ENCODE peak calls at places on chromosomes 11 and 22, in five cellular contexts. F is AG04449, W is cardiac muscle cell, Q is MM.1S, H is pancreas. M is an unnamed sample.

GRCh38 chr22:37187552-37187890 is 526 bp downstream of the C1QTNF6 start:
- DNase-seq in Q (no peak), W (peak; percentile 23), F (no peak), H (no peak), M (no peak)

GRCh38 chr11:65395961-65396530 is 9.6 kb downstream of the FRMD8 start:
- DNase-seq in Q (no peak), W (no peak), F (no peak), H (peak; percentile 58), M (no peak)

GRCh38 chr11:69889400-69890372 is 70.5 kb upstream of the FGF3 start:
- DNase-seq in F (no peak), Q (no peak), H (peak; percentile 16), W (no peak), M (no peak)

GRCh38 chr11:22674470-22675426 is 8.3 kb downstream of the GAS2 start:
- DNase-seq in H (peak; percentile 29), W (no peak), F (no peak), Q (peak; percentile 88), M (no peak)

GRCh38 chr11:123475478-123475877 is 45.4 kb downstream of the GRAMD1B start:
- DNase-seq in Q (no peak), F (no peak), W (peak; percentile 76), H (no peak), M (no peak)

GRCh38 chr22:46171940-46172339 is 21.6 kb downstream of the PPARA start:
- DNase-seq in H (no peak), F (peak; percentile 24), Q (no peak), W (no peak), M (no peak)

GRCh38 chr11:12433571-12434061 is 56.2 kb downstream of the PARVA start:
- DNase-seq in F (peak; percentile 90), Q (no peak), H (no peak), W (no peak), M (no peak)

GRCh38 chr11:1875093-1875785 is 16.5 kb downstream of the PRR33 start:
- DNase-seq in W (no peak), H (peak; percentile 68), Q (no peak), F (no peak), M (no peak)

GRCh38 chr11:128420943-128421342 is 166.4 kb downstream of the ETS1 start:
- DNase-seq in Q (no peak), H (no peak), F (peak; percentile 92), W (no peak), M (no peak)

GRCh38 chr11:3108183-3108721 is 51.0 kb upstream of the CARS1 start:
- DNase-seq in H (peak; percentile 55), Q (no peak), F (no peak), W (no peak), M (no peak)

GRCh38 chr11:31799036-31799793 is 11.9 kb downstream of the PAX6 start:
- DNase-seq in F (no peak), W (no peak), H (no peak), Q (peak; percentile 3), M (no peak)

GRCh38 chr11:85918910-85919794 is 64.0 kb downstream of the CCDC83 start:
- DNase-seq in F (no peak), Q (no peak), W (no peak), H (no peak), M (no peak)

GRCh38 chr11:763073-763463 is 14.2 kb downstream of the GATD1 start:
- DNase-seq in W (no peak), H (peak; percentile 87), F (no peak), Q (peak; percentile 1), M (no peak)

GRCh38 chr11:16191852-16192240 is 164.5 kb downstream of the SOX6 start:
- DNase-seq in Q (no peak), H (no peak), F (no peak), W (no peak), M (no peak)

GRCh38 chr11:34124885-34125668 is 19.6 kb downstream of the NAT10 start:
- DNase-seq in H (no peak), Q (no peak), W (no peak), F (no peak), M (no peak)

GRCh38 chr11:59616396-59616982 is 915 bp upstream of the OSBP start:
- DNase-seq in F (no peak), W (no peak), H (peak; percentile 96), Q (no peak), M (no peak)

GRCh38 chr11:63858628-63859550 is 20.0 kb downstream of the MARK2 start:
- DNase-seq in W (no peak), F (no peak), H (no peak), Q (no peak), M (no peak)

GRCh38 chr22:20205964-20206708 is 55.3 kb upstream of the CCDC188 start:
- DNase-seq in W (peak; percentile 49), F (no peak), H (no peak), Q (peak; percentile 53), M (peak; percentile 61)

GRCh38 chr11:44505591-44506054 is 59.8 kb upstream of the CD82 start:
- DNase-seq in W (no peak), H (no peak), Q (no peak), F (no peak), M (no peak)

GRCh38 chr11:14193644-14194043 is 165.3 kb downstream of the RRAS2 start:
- DNase-seq in Q (no peak), F (no peak), W (no peak), H (no peak), M (no peak)

GRCh38 chr11:7020183-7020917 is at the start of the genes NLRP14 and ZNF214:
- DNase-seq in W (peak; percentile 97), H (peak; percentile 97), F (peak; percentile 46), Q (peak; percentile 26), M (peak; percentile 7)
- H3K4me3 ChIP-seq in W (peak within 1 kb of the TSS; percentile 68), H (peak within 1 kb of the TSS; percentile 67), F (peak within 1 kb of the TSS; percentile 84), Q (peak within 1 kb of the TSS; percentile 63), M (peak within 1 kb of the TSS; percentile 46)

GRCh38 chr22:22449819-22450218 is 58.7 kb downstream of the ZNF280B start:
- DNase-seq in F (no peak), H (no peak), Q (peak; percentile 39), W (no peak), M (peak; percentile 19)

GRCh38 chr22:22454997-22455396 is 53.5 kb downstream of the ZNF280B start:
- DNase-seq in F (no peak), W (no peak), Q (no peak), H (no peak), M (no peak)

GRCh38 chr22:22452996-22453686 is 55.4 kb downstream of the ZNF280B start:
- DNase-seq in F (no peak), W (no peak), H (no peak), Q (peak; percentile 16), M (no peak)

GRCh38 chr22:22450343-22450839 is 58.2 kb downstream of the ZNF280B start:
- DNase-seq in Q (peak; percentile 61), F (no peak), W (no peak), H (no peak), M (peak; percentile 69)

GRCh38 chr22:22452211-22452610 is 56.3 kb downstream of the ZNF280B start:
- DNase-seq in Q (no peak), H (no peak), W (no peak), F (no peak), M (no peak)
- TF ChIP-seq CTCF in Q (no peak), H (no peak), W (no peak), F (no peak), M (no peak)

GRCh38 chr11:115803341-115803740 is 299.1 kb upstream of the CADM1 start:
- DNase-seq in H (no peak), Q (no peak), W (no peak), F (no peak), M (no peak)

GRCh38 chr11:115802641-115803040 is 298.4 kb upstream of the CADM1 start:
- DNase-seq in Q (no peak), H (no peak), F (no peak), W (no peak), M (no peak)

GRCh38 chr11:115806056-115806455 is 301.8 kb upstream of the CADM1 start:
- DNase-seq in F (no peak), W (no peak), H (no peak), Q (no peak), M (no peak)

DNA sequence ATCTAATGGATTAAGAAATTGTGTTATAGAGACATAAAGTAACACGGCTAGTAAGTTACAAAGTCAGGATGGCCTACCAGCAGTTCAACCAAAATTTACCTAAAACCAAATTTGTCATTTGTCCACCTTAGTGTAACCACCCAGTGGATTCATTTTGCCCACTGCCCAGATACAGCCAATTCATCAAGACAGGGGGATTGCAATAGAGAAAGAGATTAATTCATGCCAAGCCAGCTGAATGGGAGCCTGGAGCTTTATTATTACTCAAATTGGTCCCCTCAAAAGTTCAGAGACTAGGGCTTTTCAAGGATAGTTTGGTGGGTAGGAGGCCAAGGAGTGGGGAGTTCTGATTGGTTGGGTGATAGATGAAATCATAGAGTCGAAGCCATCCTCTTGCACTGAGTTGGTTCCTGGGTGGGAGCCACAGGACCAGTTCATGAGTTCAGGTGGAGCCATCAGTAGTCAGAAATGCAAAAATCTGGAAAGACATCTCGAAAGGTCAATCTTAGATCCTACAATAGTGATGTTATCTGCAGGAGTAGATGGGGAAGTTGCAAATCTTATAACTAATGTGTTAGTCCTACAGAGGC is 304.2 kb upstream of the CADM1 start:
- DNase-seq in W (no peak), H (no peak), Q (no peak), F (no peak), M (no peak)
- H3K4me3 ChIP-seq in W (no peak overlapping the region), H (no peak overlapping the region), Q (no peak overlapping the region), F (no peak overlapping the region), M (no peak overlapping the region)

GRCh38 chr11:113431746-113432145 is 43.5 kb downstream of the DRD2 start:
- DNase-seq in F (no peak), W (no peak), H (no peak), Q (no peak), M (no peak)

GRCh38 chr11:113440816-113441215 is 34.4 kb downstream of the DRD2 start:
- DNase-seq in H (no peak), F (no peak), W (no peak), Q (no peak), M (no peak)

GRCh38 chr11:113435190-113435968 is 39.8 kb downstream of the DRD2 start:
- DNase-seq in Q (no peak), W (no peak), H (no peak), F (no peak), M (no peak)

DNA sequence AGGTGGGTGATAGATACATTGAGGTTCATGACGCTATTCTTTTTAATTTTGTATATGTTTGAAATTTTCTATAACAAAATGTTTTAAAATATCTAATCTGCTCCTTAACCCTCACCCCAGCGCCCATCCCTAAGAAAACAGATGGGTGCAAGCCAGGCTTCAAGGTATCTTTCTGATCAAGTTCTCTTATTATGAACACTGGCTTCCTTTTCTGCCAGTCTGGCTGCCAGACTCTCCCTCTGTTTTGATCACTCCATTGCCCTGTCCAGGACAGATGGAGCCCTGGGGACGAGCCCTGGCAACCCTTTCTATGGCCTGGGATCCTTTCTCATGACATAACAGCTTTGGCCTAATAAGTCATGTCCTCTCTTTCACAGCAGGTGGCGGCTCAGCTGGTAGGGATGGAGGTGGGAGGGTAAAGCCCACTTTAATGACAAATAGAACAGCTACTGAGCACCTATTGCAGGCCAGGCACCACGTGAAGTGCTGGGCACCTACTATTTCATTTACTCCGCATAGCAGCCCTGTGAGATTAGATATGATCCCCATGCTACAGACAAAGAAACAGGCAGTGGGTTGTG is 38.4 kb downstream of the DRD2 start:
- DNase-seq in F (no peak), W (no peak), H (no peak), Q (no peak), M (no peak)
- TF ChIP-seq CTCF in F (no peak), W (no peak), H (no peak), Q (no peak), M (no peak)

M was measured in GM12864.